ENCODE peak calls at places on chromosomes 12 and 14, in nine cellular contexts. Z is uterus, A is heart left ventricle, W is HFF-Myc, G is cardiac muscle cell, Q is AG04450, U is nephron progenitor cell, C is endothelial cell, D is RWPE1. B is an unnamed sample.

GRCh38 chr14:101001311-101002069 is 98.0 kb upstream of the RTL1 start:
- DNase-seq in Z (no peak), A (no peak), W (peak; percentile 53), G (peak; percentile 67), Q (peak; percentile 29), U (no peak), C (no peak), D (peak; percentile 78), B (peak; percentile 16)

GRCh38 chr12:12349711-12350665 is at the start of gene MANSC1:
- DNase-seq in Z (peak; percentile 61), A (peak; percentile 78), W (no peak), G (peak; percentile 43), Q (no peak), U (peak; percentile 70), C (peak; percentile 64), D (no peak), B (peak; percentile 42)

GRCh38 chr12:107145397-107145796 is 52.0 kb upstream of the CRY1 start:
- DNase-seq in Z (no peak), A (no peak), W (no peak), G (peak; percentile 15), Q (no peak), U (no peak), C (no peak), D (peak; percentile 36), B (peak; percentile 29)

GRCh38 chr12:12807970-12808702 is 5.0 kb upstream of the DDX47 start:
- DNase-seq in Z (peak; percentile 51), A (peak; percentile 76), W (no peak), G (no peak), Q (no peak), U (peak; percentile 17), C (no peak), D (no peak), B (peak; percentile 66)

GRCh38 chr14:75333523-75334190 is 55.0 kb downstream of the FOS start:
- DNase-seq in Z (no peak), A (no peak), W (no peak), G (no peak), Q (no peak), U (no peak), C (no peak), D (no peak), B (no peak)

GRCh38 chr12:88897723-88898122 is 317.5 kb upstream of the KITLG start:
- DNase-seq in Z (no peak), A (peak; percentile 37), W (no peak), G (peak; percentile 24), Q (no peak), U (no peak), C (no peak), D (no peak), B (peak; percentile 70)

GRCh38 chr12:43283206-43283605 is 268.8 kb downstream of the ADAMTS20 start:
- DNase-seq in Z (no peak), A (no peak), W (no peak), G (no peak), Q (no peak), U (no peak), C (no peak), D (no peak), B (no peak)

GRCh38 chr12:131105736-131106356 is 152.1 kb downstream of the ADGRD1 start:
- DNase-seq in Z (peak; percentile 11), A (peak; percentile 15), W (no peak), G (no peak), Q (no peak), U (no peak), C (no peak), D (no peak), B (no peak)

GRCh38 chr14:99982449-99983250 is 82.6 kb upstream of the EVL start:
- DNase-seq in Z (peak; percentile 58), A (no peak), W (no peak), G (peak; percentile 81), Q (peak; percentile 45), U (peak; percentile 64), C (peak; percentile 64), D (peak; percentile 72), B (peak; percentile 81)

GRCh38 chr14:80269338-80269935 is 58.1 kb upstream of the DIO2 start:
- DNase-seq in Z (no peak), A (no peak), W (no peak), G (peak; percentile 78), Q (peak; percentile 18), U (no peak), C (no peak), D (no peak), B (peak; percentile 80)

GRCh38 chr12:94427520-94428381 is 31.9 kb downstream of the CEP83 start:
- DNase-seq in Z (peak; percentile 80), A (peak; percentile 56), W (peak; percentile 56), G (peak; percentile 93), Q (peak; percentile 74), U (no peak), C (no peak), D (no peak), B (peak; percentile 88)

GRCh38 chr12:106091421-106091820 is 47.3 kb downstream of the NUAK1 start:
- DNase-seq in Z (no peak), A (no peak), W (no peak), G (no peak), Q (no peak), U (no peak), C (no peak), D (no peak), B (no peak)

GRCh38 chr12:117580718-117581062 is 219.3 kb upstream of the NOS1 start:
- DNase-seq in Z (peak; percentile 14), A (peak; percentile 47), W (no peak), G (no peak), Q (no peak), U (peak; percentile 81), C (no peak), D (peak; percentile 31), B (no peak)

GRCh38 chr14:31018057-31018645 is 7.3 kb upstream of the AP4S1 start:
- DNase-seq in Z (no peak), A (no peak), W (no peak), G (no peak), Q (no peak), U (no peak), C (no peak), D (no peak), B (no peak)

GRCh38 chr12:19850341-19851065 is 411.2 kb downstream of the AEBP2 start:
- DNase-seq in Z (peak; percentile 45), A (no peak), W (no peak), G (peak; percentile 63), Q (no peak), U (no peak), C (no peak), D (no peak), B (peak; percentile 38)

GRCh38 chr12:110501378-110501721 is 561 bp downstream of the VPS29 start:
- DNase-seq in Z (no peak), A (peak; percentile 38), W (peak; percentile 12), G (peak; percentile 42), Q (no peak), U (peak; percentile 31), C (peak; percentile 37), D (no peak), B (peak; percentile 36)

GRCh38 chr14:94423465-94424056 is 29.0 kb downstream of the SERPINA11 start:
- DNase-seq in Z (peak; percentile 18), A (peak; percentile 48), W (peak; percentile 15), G (peak; percentile 80), Q (no peak), U (peak; percentile 81), C (peak; percentile 79), D (peak; percentile 44), B (peak; percentile 79)

GRCh38 chr12:69254046-69254445 is 14.7 kb downstream of the CPSF6 start:
- DNase-seq in Z (no peak), A (no peak), W (no peak), G (peak; percentile 67), Q (no peak), U (no peak), C (no peak), D (no peak), B (peak; percentile 72)
- TF ChIP-seq CTCF in Z (peak; percentile 35), A (peak; percentile 72), W (peak; percentile 50), G (peak; percentile 60), Q (peak; percentile 56), U (peak; percentile 59), C (peak; percentile 89), D (peak; percentile 29), B (peak; percentile 66)

DNA sequence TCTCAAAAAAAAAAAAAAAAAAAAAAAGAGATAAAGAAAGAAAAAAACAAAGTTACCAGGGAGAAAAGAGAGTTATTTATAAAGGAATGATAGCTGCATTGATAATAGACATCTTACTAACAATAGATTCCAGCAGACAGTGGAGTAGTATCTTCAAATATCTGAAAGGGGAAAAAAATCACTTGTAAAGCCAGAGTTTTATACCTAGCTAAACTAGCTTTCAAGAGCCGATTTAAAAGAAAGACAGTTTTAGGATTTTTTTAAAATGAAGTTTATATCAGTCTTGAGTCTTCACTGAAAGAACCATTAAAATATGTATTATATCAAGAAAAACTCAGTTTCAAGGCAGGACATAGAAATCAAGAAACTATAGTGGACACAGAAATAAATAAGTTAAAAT is 262.4 kb downstream of the ZFP36L1 start:
- DNase-seq in Z (no peak), A (no peak), W (no peak), G (no peak), Q (no peak), U (no peak), C (no peak), D (no peak), B (no peak)
- TF ChIP-seq CTCF in Z (no peak), A (no peak), W (no peak), G (no peak), Q (no peak), U (no peak), C (no peak), D (no peak), B (no peak)

DNA sequence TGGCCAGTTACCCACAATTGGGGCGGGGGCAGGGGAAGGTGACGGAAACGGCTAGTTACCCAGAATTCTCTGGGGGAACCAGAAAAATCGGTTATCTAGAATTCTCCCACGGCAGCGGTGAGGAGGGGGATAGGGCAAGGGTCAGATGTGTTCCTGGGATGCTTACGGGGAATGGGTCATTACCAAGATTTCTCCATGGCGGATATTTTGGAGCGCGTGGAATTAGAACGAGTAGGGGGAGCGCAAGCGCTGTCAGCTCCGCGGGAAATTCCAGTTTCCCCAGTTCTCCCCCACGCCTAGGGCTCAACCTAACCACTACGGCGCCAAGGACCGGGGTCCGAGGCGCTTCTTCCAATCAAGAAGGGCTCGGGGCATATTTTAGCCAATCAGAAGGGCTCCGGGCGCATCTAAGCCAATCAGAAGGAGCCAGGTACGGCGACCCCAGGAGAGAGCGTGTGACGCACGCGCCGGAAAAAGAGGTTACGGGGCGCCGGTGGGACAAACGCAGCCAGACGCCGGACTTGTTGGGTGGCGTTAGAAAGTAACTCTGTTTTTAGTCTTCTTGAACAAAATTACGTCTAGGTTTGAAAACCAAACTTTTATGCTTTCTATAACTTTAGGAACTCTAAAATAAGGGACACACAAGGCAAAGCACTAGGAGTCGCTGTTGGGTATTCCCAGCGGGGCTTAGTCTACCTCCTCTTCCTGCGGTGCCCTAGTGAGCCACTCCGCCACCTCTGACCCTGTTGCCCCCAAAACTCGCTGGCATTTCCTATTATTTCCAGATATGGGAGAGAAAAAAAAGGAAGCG is at the start of gene PAN2:
- DNase-seq in Z (peak; percentile 96), A (peak; percentile 97), W (peak; percentile 87), G (peak; percentile 99), Q (peak; percentile 90), U (peak; percentile 82), C (peak; percentile 84), D (peak; percentile 100), B (peak; percentile 98)
- TF ChIP-seq CTCF in Z (peak; percentile 46), A (peak; percentile 59), W (peak; percentile 69), G (peak; percentile 67), Q (peak; percentile 84), U (peak; percentile 60), C (peak; percentile 62), D (peak; percentile 48), B (peak; percentile 63)

DNA sequence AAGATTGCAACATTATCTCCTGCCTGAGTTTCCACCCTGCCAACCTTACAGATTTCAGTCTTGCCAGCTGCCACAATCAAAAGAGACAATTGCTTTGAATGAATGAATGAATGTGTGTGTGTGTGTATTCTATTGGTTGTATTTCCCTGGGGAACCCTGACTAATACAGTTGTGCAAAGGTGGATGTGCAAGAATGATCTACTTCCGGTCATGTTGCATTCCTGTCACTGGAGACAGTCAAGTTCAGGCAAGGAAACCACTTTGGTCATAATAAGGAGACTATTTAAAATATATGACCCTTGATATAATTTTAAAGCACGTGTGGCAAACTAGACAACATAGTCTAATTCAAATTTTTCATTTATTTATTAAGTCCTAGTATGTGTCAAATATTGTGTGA is 13.1 kb downstream of the RERG start:
- DNase-seq in Z (no peak), A (no peak), W (no peak), G (peak; percentile 75), Q (no peak), U (no peak), C (no peak), D (no peak), B (peak; percentile 65)
- TF ChIP-seq CTCF in Z (peak; percentile 30), A (peak; percentile 18), W (peak; percentile 12), G (peak; percentile 47), Q (peak; percentile 45), U (peak; percentile 17), C (peak; percentile 60), D (no peak), B (peak; percentile 44)

B was measured in fibroblast of pulmonary artery.